ENCODE peak calls at places on chromosome 6, in six cellular contexts. W, E, M, F, T and V are unnamed samples. For H3K4me1, the result is how much of the 10 kb centered on the place peaks cover.

GRCh38 chr6:7115452-7116223 is 7.9 kb downstream of the RREB1 start:
- DNase-seq in W (no peak), E (peak), M (no peak), F (no peak), T (no peak), V (no peak)

GRCh38 chr6:63615590-63615989 is 20.0 kb upstream of the PHF3 start:
- DNase-seq in W (no peak), E (no peak), M (no peak), F (no peak), T (no peak), V (no peak)

GRCh38 chr6:4957521-4958231 is 46.2 kb downstream of the RPP40 start:
- DNase-seq in W (no peak), E (no peak), M (no peak), F (no peak), T (no peak), V (no peak)

GRCh38 chr6:11618533-11618932 is 81.0 kb downstream of the TMEM170B start:
- DNase-seq in W (no peak), E (no peak), M (no peak), F (no peak), T (no peak), V (peak)

GRCh38 chr6:111604259-111605099 is 1.2 kb downstream of the TRAF3IP2 start:
- DNase-seq in W (no peak), E (peak), M (peak), F (peak), T (peak), V (no peak)

GRCh38 chr6:16334671-16335070 is 96.3 kb downstream of the GMPR start:
- DNase-seq in W (no peak), E (peak), M (peak), F (peak), T (peak), V (no peak)

GRCh38 chr6:11450061-11450460 is 87.5 kb upstream of the TMEM170B start:
- DNase-seq in W (no peak), E (no peak), M (no peak), F (no peak), T (no peak), V (no peak)

GRCh38 chr6:68343901-68344300 is 291.2 kb upstream of the ADGRB3 start:
- DNase-seq in W (peak), E (no peak), M (no peak), F (peak), T (no peak), V (peak)

GRCh38 chr6:89826029-89826528 is 3.6 kb upstream of the CASP8AP2 start:
- DNase-seq in W (no peak), E (no peak), M (no peak), F (no peak), T (peak), V (no peak)

GRCh38 chr6:40346241-40346640 is 240.9 kb downstream of the LRFN2 start:
- DNase-seq in W (no peak), E (no peak), M (no peak), F (no peak), T (peak), V (no peak)

GRCh38 chr6:11275598-11275997 is 43.1 kb upstream of the NEDD9 start:
- DNase-seq in W (no peak), E (no peak), M (no peak), F (peak), T (peak), V (no peak)

GRCh38 chr6:16374796-16375195 is 136.4 kb downstream of the GMPR start:
- DNase-seq in W (no peak), E (no peak), M (no peak), F (no peak), T (no peak), V (no peak)

GRCh38 chr6:33313709-33314514 is at the start of gene TAPBP:
- DNase-seq in W (no peak), E (peak), M (peak), F (peak), T (peak), V (peak)

GRCh38 chr6:139695361-139695760 is 320.9 kb upstream of the CITED2 start:
- DNase-seq in W (no peak), E (no peak), M (no peak), F (no peak), T (no peak), V (no peak)

GRCh38 chr6:129853996-129854711 is 7.0 kb downstream of the TMEM244 start:
- DNase-seq in W (no peak), E (no peak), M (no peak), F (no peak), T (no peak), V (no peak)

GRCh38 chr6:109170333-109170732 is 75.0 kb downstream of the CEP57L1 start:
- DNase-seq in W (no peak), E (no peak), M (no peak), F (no peak), T (no peak), V (no peak)

GRCh38 chr6:14799928-14800327 is 445.9 kb upstream of the JARID2 start:
- DNase-seq in W (no peak), E (peak), M (peak), F (peak), T (peak), V (peak)

GRCh38 chr6:42140051-42140450 is 2.4 kb downstream of the C6orf132 start:
- DNase-seq in W (no peak), E (peak), M (peak), F (peak), T (no peak), V (no peak)

GRCh38 chr6:131995924-131996323 is 44.8 kb upstream of the CCN2 start:
- DNase-seq in W (peak), E (no peak), M (no peak), F (no peak), T (no peak), V (no peak)

GRCh38 chr6:24721461-24722215 is 2.7 kb upstream of the C6orf62 start:
- DNase-seq in W (no peak), E (peak), M (peak), F (peak), T (no peak), V (no peak)

GRCh38 chr6:170128811-170129681 is 161.8 kb downstream of the DLL1 start:
- DNase-seq in W (no peak), E (no peak), M (no peak), F (peak), T (no peak), V (no peak)

GRCh38 chr6:76867182-76867581 is 596.1 kb downstream of the HTR1B start:
- DNase-seq in W (no peak), E (no peak), M (no peak), F (no peak), T (no peak), V (no peak)

GRCh38 chr6:11650297-11650696 is 112.7 kb downstream of the TMEM170B start:
- DNase-seq in W (no peak), E (no peak), M (no peak), F (no peak), T (no peak), V (no peak)

GRCh38 chr6:34556031-34556471 is at the start of gene SPDEF:
- DNase-seq in W (no peak), E (peak), M (no peak), F (no peak), T (peak), V (no peak)
- TF ChIP-seq CTCF in W (no peak), E (peak), M (no peak), F (no peak), T (no peak), V (no peak)

DNA sequence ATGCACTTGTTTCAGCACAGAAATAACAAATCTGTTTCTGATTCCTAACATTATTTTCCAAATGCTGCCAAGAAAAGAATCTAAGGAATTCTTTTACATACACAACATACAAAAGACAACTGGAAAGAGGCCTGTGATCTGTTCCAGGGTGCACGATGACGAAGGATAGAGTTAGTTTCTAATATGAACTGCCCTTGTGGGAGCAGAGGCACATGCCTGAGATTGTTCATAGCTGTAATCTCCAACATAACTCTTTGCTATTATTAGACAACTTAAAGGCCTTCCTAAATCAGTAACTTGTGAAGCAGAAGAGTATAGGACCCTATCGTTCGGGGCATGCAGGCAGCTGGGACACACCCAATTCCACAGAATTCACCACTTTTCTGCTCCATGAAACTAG is 41.2 kb upstream of the NHSL1 start:
- DNase-seq in W (no peak), E (no peak), M (no peak), F (peak), T (no peak), V (no peak)
- H3K4me1 ChIP-seq in W (under half), E (under half), M (under half), F (half or more), T (under half), V (under half)

GRCh38 chr6:39114707-39115599 is at the start of gene SAYSD1:
- DNase-seq in W (peak), E (peak), M (peak), F (peak), T (peak), V (peak)

GRCh38 chr6:39111280-39111679 is 3.7 kb downstream of the SAYSD1 start:
- DNase-seq in W (no peak), E (no peak), M (no peak), F (no peak), T (no peak), V (no peak)

GRCh38 chr6:39114395-39114706 is 635 bp downstream of the SAYSD1 start:
- DNase-seq in W (peak), E (no peak), M (no peak), F (no peak), T (no peak), V (no peak)

GRCh38 chr6:39118921-39119320 is 3.9 kb upstream of the SAYSD1 start:
- DNase-seq in W (no peak), E (no peak), M (no peak), F (no peak), T (no peak), V (no peak)

DNA sequence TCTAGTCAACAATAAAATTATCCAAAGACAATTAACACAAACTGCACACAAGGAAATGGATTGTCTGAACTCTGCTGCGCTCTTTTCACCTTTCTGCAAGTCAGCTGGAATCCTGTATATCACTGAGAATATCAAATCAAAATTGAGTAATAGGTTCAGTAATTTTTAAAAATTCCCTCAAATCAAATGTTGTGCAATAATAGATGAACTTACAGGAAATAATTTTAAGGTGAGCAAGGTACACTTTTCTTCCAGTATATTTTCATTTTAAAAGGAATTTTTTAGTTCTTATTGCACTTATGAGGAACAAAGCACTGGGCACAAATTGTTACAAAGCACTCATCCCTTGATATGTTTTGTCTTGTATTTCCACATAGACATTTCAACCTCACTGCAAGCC is 1.2 kb downstream of the SAYSD1 start:
- DNase-seq in W (no peak), E (no peak), M (no peak), F (no peak), T (no peak), V (no peak)
- H3K4me3 ChIP-seq in W (peak), E (no peak), M (peak), F (peak), T (no peak), V (peak)

DNA sequence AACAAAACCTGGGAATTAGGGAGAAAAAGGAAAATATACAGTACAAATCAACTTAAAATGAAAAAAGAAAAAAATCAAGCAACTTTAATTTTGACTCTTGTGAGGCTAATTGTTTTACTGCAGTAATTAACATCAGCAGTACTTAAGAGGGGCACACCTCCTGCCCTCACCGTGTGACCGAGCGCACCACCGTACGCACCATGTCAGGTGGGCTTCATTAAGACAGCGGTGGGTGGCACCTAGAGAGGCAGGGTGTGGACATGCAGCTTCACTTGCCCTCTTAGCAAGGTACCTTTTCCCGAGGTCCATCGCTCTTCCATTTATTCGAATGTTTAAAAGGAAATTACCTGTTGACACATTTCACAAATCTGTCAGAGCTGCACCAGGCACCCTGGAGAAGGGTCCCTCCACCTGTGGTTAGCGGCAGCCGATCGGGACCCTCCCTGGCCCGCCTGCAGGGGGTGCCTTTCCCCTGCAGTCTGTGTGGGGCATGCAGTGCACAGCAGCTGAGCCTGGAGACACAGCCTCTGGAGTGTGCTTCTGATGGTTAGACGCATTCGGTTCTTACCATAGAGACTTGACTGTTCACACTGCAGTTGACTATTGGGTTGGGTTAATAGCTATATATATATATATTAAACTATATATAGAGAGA is 184.1 kb downstream of the TMEM242 start:
- DNase-seq in W (no peak), E (no peak), M (no peak), F (no peak), T (no peak), V (peak)
- TF ChIP-seq CTCF in W (no peak), E (no peak), M (no peak), F (no peak), T (no peak), V (peak)

GRCh38 chr6:158262082-158262481 is 50.2 kb upstream of the TULP4 start:
- DNase-seq in W (no peak), E (no peak), M (no peak), F (no peak), T (no peak), V (no peak)
- H3K4me1 ChIP-seq in W (under half), E (under half), M (under half), F (under half), T (under half), V (under half)

GRCh38 chr6:144012534-144012933 is 4.5 kb upstream of the PLAGL1 start:
- DNase-seq in W (no peak), E (no peak), M (no peak), F (no peak), T (no peak), V (no peak)

GRCh38 chr6:144008501-144009245 is 614 bp upstream of the PLAGL1 start:
- DNase-seq in W (no peak), E (peak), M (peak), F (no peak), T (no peak), V (no peak)

GRCh38 chr6:144007779-144008500 is at the start of gene PLAGL1:
- DNase-seq in W (no peak), E (peak), M (peak), F (peak), T (peak), V (no peak)

GRCh38 chr6:144007455-144007778 is 642 bp downstream of the PLAGL1 start:
- DNase-seq in W (no peak), E (no peak), M (no peak), F (no peak), T (no peak), V (no peak)

DNA sequence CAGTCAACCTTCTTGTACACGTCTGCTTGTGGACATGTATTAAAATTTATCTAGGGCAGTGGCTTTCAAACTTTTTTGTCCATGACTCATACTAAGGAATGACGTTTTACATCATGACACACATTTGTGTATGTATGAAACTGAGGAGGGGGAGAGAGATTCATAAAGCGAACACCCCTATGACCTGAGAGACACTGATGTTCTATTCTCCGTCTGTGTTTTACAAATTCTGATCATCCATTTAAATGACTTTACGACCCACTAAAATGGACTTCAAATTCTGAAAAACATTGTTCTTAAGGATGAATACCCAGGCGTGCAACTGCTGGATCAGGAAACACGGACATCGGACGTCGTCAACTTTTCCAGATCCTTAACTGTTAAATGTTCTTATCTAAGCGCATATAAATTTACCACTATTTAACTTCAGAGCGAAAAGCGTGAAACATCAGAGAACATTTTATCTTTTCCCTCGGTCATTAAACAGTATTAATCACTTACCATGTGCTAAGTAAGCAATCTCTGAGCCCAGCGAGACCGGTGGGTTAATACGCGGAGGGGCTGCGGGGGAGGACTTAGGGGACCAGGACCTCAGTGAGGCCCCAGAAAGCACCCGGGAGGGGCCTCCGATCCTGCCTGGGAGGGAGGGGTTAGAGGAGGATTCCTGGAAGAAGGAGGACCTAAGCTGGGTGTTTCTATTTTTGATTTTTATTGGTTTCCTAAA is 1.2 kb downstream of the PLAGL1 start:
- DNase-seq in W (no peak), E (peak), M (peak), F (peak), T (no peak), V (no peak)
- H3K4me3 ChIP-seq in W (peak), E (peak), M (peak), F (peak), T (peak), V (no peak)

GRCh38 chr6:134065706-134066105 is 13.3 kb upstream of the SLC2A12 start:
- DNase-seq in W (no peak), E (no peak), M (no peak), F (no peak), T (no peak), V (peak)
- TF ChIP-seq CTCF in W (peak), E (peak), M (peak), F (peak), T (no peak), V (peak)